ENCODE peak calls at places on chromosomes 7 and 10, in ten cellular contexts. One of them, this sample, is unnamed.

GRCh38 chr7:156539999-156540398 is 100.6 kb upstream of the RNF32 start:
- DNase-seq in left ventricle myocardium inferior: no peak
- DNase-seq in stimulated activated CD4-positive, alpha-beta T cell treated with anti-CD3 and anti-CD28 coated beads, Interleukin-1b, Interleukin-23, amount 100 ng/mL, for 1 hour: no peak
- DNase-seq in cardiac fibroblast: no peak
- DNase-seq in mesothelial cell of epicardium: no peak
- DNase-seq in GM03348: no peak
- DNase-seq in endodermal cell: no peak
- DNase-seq in astrocyte of the spinal cord: no peak
- DNase-seq in skeletal muscle cell: no peak
- DNase-seq in stimulated activated CD8-positive, alpha-beta memory T cell treated with anti-CD3 and anti-CD28 coated beads, Interleukin-2, amount 100 ng/mL, for 48 hours: no peak
- DNase-seq in this sample: no peak

GRCh38 chr7:45670227-45670626 is 96.1 kb downstream of the ADCY1 start:
- DNase-seq in stimulated activated CD4-positive, alpha-beta T cell treated with anti-CD3 and anti-CD28 coated beads, Interleukin-1b, Interleukin-23, amount 100 ng/mL, for 1 hour: no peak
- DNase-seq in skeletal muscle cell: no peak
- DNase-seq in mesothelial cell of epicardium: no peak
- DNase-seq in cardiac fibroblast: no peak
- DNase-seq in left ventricle myocardium inferior: no peak
- DNase-seq in endodermal cell: peak; percentile 15
- DNase-seq in GM03348: no peak
- DNase-seq in stimulated activated CD8-positive, alpha-beta memory T cell treated with anti-CD3 and anti-CD28 coated beads, Interleukin-2, amount 100 ng/mL, for 48 hours: no peak
- DNase-seq in astrocyte of the spinal cord: no peak
- DNase-seq in this sample: no peak

GRCh38 chr7:33076737-33077136 is 14.2 kb upstream of the NT5C3A start:
- DNase-seq in mesothelial cell of epicardium: no peak
- DNase-seq in stimulated activated CD8-positive, alpha-beta memory T cell treated with anti-CD3 and anti-CD28 coated beads, Interleukin-2, amount 100 ng/mL, for 48 hours: no peak
- DNase-seq in endodermal cell: no peak
- DNase-seq in GM03348: no peak
- DNase-seq in left ventricle myocardium inferior: no peak
- DNase-seq in cardiac fibroblast: no peak
- DNase-seq in astrocyte of the spinal cord: no peak
- DNase-seq in stimulated activated CD4-positive, alpha-beta T cell treated with anti-CD3 and anti-CD28 coated beads, Interleukin-1b, Interleukin-23, amount 100 ng/mL, for 1 hour: no peak
- DNase-seq in skeletal muscle cell: no peak
- DNase-seq in this sample: no peak

GRCh38 chr7:117873056-117873932 is at the start of gene CTTNBP2:
- DNase-seq in mesothelial cell of epicardium: peak; percentile 68
- DNase-seq in astrocyte of the spinal cord: peak; percentile 59
- DNase-seq in endodermal cell: peak; percentile 87
- DNase-seq in stimulated activated CD8-positive, alpha-beta memory T cell treated with anti-CD3 and anti-CD28 coated beads, Interleukin-2, amount 100 ng/mL, for 48 hours: no peak
- DNase-seq in skeletal muscle cell: peak; percentile 7
- DNase-seq in stimulated activated CD4-positive, alpha-beta T cell treated with anti-CD3 and anti-CD28 coated beads, Interleukin-1b, Interleukin-23, amount 100 ng/mL, for 1 hour: no peak
- DNase-seq in cardiac fibroblast: peak; percentile 18
- DNase-seq in GM03348: peak; percentile 63
- DNase-seq in left ventricle myocardium inferior: peak; percentile 63
- DNase-seq in this sample: peak; percentile 85

GRCh38 chr10:91681361-91682276 is 48.7 kb upstream of the PPP1R3C start:
- DNase-seq in skeletal muscle cell: no peak
- DNase-seq in endodermal cell: no peak
- DNase-seq in stimulated activated CD8-positive, alpha-beta memory T cell treated with anti-CD3 and anti-CD28 coated beads, Interleukin-2, amount 100 ng/mL, for 48 hours: no peak
- DNase-seq in cardiac fibroblast: no peak
- DNase-seq in left ventricle myocardium inferior: peak; percentile 24
- DNase-seq in GM03348: no peak
- DNase-seq in stimulated activated CD4-positive, alpha-beta T cell treated with anti-CD3 and anti-CD28 coated beads, Interleukin-1b, Interleukin-23, amount 100 ng/mL, for 1 hour: no peak
- DNase-seq in mesothelial cell of epicardium: no peak
- DNase-seq in astrocyte of the spinal cord: no peak
- DNase-seq in this sample: no peak

GRCh38 chr10:21100190-21100589 is 203.1 kb upstream of the NEBL start:
- DNase-seq in endodermal cell: no peak
- DNase-seq in skeletal muscle cell: no peak
- DNase-seq in stimulated activated CD8-positive, alpha-beta memory T cell treated with anti-CD3 and anti-CD28 coated beads, Interleukin-2, amount 100 ng/mL, for 48 hours: no peak
- DNase-seq in GM03348: no peak
- DNase-seq in mesothelial cell of epicardium: no peak
- DNase-seq in astrocyte of the spinal cord: peak; percentile 35
- DNase-seq in stimulated activated CD4-positive, alpha-beta T cell treated with anti-CD3 and anti-CD28 coated beads, Interleukin-1b, Interleukin-23, amount 100 ng/mL, for 1 hour: no peak
- DNase-seq in cardiac fibroblast: peak; percentile 40
- DNase-seq in left ventricle myocardium inferior: no peak
- DNase-seq in this sample: no peak

GRCh38 chr10:132400547-132401151 is 3.6 kb downstream of the PWWP2B start:
- DNase-seq in stimulated activated CD4-positive, alpha-beta T cell treated with anti-CD3 and anti-CD28 coated beads, Interleukin-1b, Interleukin-23, amount 100 ng/mL, for 1 hour: no peak
- DNase-seq in skeletal muscle cell: no peak
- DNase-seq in cardiac fibroblast: no peak
- DNase-seq in stimulated activated CD8-positive, alpha-beta memory T cell treated with anti-CD3 and anti-CD28 coated beads, Interleukin-2, amount 100 ng/mL, for 48 hours: no peak
- DNase-seq in mesothelial cell of epicardium: no peak
- DNase-seq in astrocyte of the spinal cord: no peak
- DNase-seq in left ventricle myocardium inferior: no peak
- DNase-seq in GM03348: no peak
- DNase-seq in endodermal cell: no peak
- DNase-seq in this sample: no peak

GRCh38 chr7:84021292-84021898 is 173.2 kb downstream of the SEMA3A start:
- DNase-seq in cardiac fibroblast: peak; percentile 35
- DNase-seq in stimulated activated CD4-positive, alpha-beta T cell treated with anti-CD3 and anti-CD28 coated beads, Interleukin-1b, Interleukin-23, amount 100 ng/mL, for 1 hour: no peak
- DNase-seq in astrocyte of the spinal cord: peak; percentile 32
- DNase-seq in GM03348: peak; percentile 3
- DNase-seq in endodermal cell: no peak
- DNase-seq in left ventricle myocardium inferior: no peak
- DNase-seq in stimulated activated CD8-positive, alpha-beta memory T cell treated with anti-CD3 and anti-CD28 coated beads, Interleukin-2, amount 100 ng/mL, for 48 hours: no peak
- DNase-seq in mesothelial cell of epicardium: no peak
- DNase-seq in skeletal muscle cell: no peak
- DNase-seq in this sample: no peak

GRCh38 chr10:9024210-9024609 is 969.7 kb downstream of the GATA3 start:
- DNase-seq in mesothelial cell of epicardium: no peak
- DNase-seq in GM03348: no peak
- DNase-seq in left ventricle myocardium inferior: no peak
- DNase-seq in stimulated activated CD4-positive, alpha-beta T cell treated with anti-CD3 and anti-CD28 coated beads, Interleukin-1b, Interleukin-23, amount 100 ng/mL, for 1 hour: no peak
- DNase-seq in skeletal muscle cell: no peak
- DNase-seq in endodermal cell: no peak
- DNase-seq in cardiac fibroblast: no peak
- DNase-seq in astrocyte of the spinal cord: no peak
- DNase-seq in stimulated activated CD8-positive, alpha-beta memory T cell treated with anti-CD3 and anti-CD28 coated beads, Interleukin-2, amount 100 ng/mL, for 48 hours: no peak
- DNase-seq in this sample: no peak

GRCh38 chr7:108080094-108080656 is 50.0 kb downstream of the LAMB4 start:
- DNase-seq in skeletal muscle cell: no peak
- DNase-seq in stimulated activated CD8-positive, alpha-beta memory T cell treated with anti-CD3 and anti-CD28 coated beads, Interleukin-2, amount 100 ng/mL, for 48 hours: no peak
- DNase-seq in left ventricle myocardium inferior: no peak
- DNase-seq in mesothelial cell of epicardium: no peak
- DNase-seq in stimulated activated CD4-positive, alpha-beta T cell treated with anti-CD3 and anti-CD28 coated beads, Interleukin-1b, Interleukin-23, amount 100 ng/mL, for 1 hour: no peak
- DNase-seq in endodermal cell: no peak
- DNase-seq in GM03348: no peak
- DNase-seq in astrocyte of the spinal cord: no peak
- DNase-seq in cardiac fibroblast: no peak
- DNase-seq in this sample: no peak

GRCh38 chr7:41630741-41631140 is 72.1 kb downstream of the INHBA start:
- DNase-seq in cardiac fibroblast: no peak
- DNase-seq in mesothelial cell of epicardium: no peak
- DNase-seq in skeletal muscle cell: no peak
- DNase-seq in left ventricle myocardium inferior: no peak
- DNase-seq in astrocyte of the spinal cord: no peak
- DNase-seq in stimulated activated CD4-positive, alpha-beta T cell treated with anti-CD3 and anti-CD28 coated beads, Interleukin-1b, Interleukin-23, amount 100 ng/mL, for 1 hour: no peak
- DNase-seq in endodermal cell: no peak
- DNase-seq in GM03348: no peak
- DNase-seq in stimulated activated CD8-positive, alpha-beta memory T cell treated with anti-CD3 and anti-CD28 coated beads, Interleukin-2, amount 100 ng/mL, for 48 hours: no peak
- DNase-seq in this sample: peak; percentile 55

GRCh38 chr10:78523453-78523852 is 489.8 kb downstream of the RPS24 start:
- DNase-seq in GM03348: no peak
- DNase-seq in left ventricle myocardium inferior: no peak
- DNase-seq in astrocyte of the spinal cord: no peak
- DNase-seq in endodermal cell: peak; percentile 16
- DNase-seq in stimulated activated CD8-positive, alpha-beta memory T cell treated with anti-CD3 and anti-CD28 coated beads, Interleukin-2, amount 100 ng/mL, for 48 hours: no peak
- DNase-seq in skeletal muscle cell: no peak
- DNase-seq in stimulated activated CD4-positive, alpha-beta T cell treated with anti-CD3 and anti-CD28 coated beads, Interleukin-1b, Interleukin-23, amount 100 ng/mL, for 1 hour: no peak
- DNase-seq in cardiac fibroblast: no peak
- DNase-seq in mesothelial cell of epicardium: peak; percentile 5
- DNase-seq in this sample: no peak

GRCh38 chr7:125605241-125605640 is 675.6 kb upstream of the POT1 start:
- DNase-seq in endodermal cell: no peak
- DNase-seq in GM03348: no peak
- DNase-seq in cardiac fibroblast: peak; percentile 0
- DNase-seq in astrocyte of the spinal cord: peak; percentile 60
- DNase-seq in skeletal muscle cell: no peak
- DNase-seq in left ventricle myocardium inferior: no peak
- DNase-seq in stimulated activated CD8-positive, alpha-beta memory T cell treated with anti-CD3 and anti-CD28 coated beads, Interleukin-2, amount 100 ng/mL, for 48 hours: no peak
- DNase-seq in mesothelial cell of epicardium: no peak
- DNase-seq in stimulated activated CD4-positive, alpha-beta T cell treated with anti-CD3 and anti-CD28 coated beads, Interleukin-1b, Interleukin-23, amount 100 ng/mL, for 1 hour: no peak
- DNase-seq in this sample: no peak

GRCh38 chr7:114422478-114423217 is 8.0 kb downstream of the FOXP2 start:
- DNase-seq in GM03348: no peak
- DNase-seq in endodermal cell: no peak
- DNase-seq in mesothelial cell of epicardium: no peak
- DNase-seq in astrocyte of the spinal cord: no peak
- DNase-seq in stimulated activated CD4-positive, alpha-beta T cell treated with anti-CD3 and anti-CD28 coated beads, Interleukin-1b, Interleukin-23, amount 100 ng/mL, for 1 hour: no peak
- DNase-seq in stimulated activated CD8-positive, alpha-beta memory T cell treated with anti-CD3 and anti-CD28 coated beads, Interleukin-2, amount 100 ng/mL, for 48 hours: no peak
- DNase-seq in left ventricle myocardium inferior: no peak
- DNase-seq in cardiac fibroblast: no peak
- DNase-seq in skeletal muscle cell: no peak
- DNase-seq in this sample: peak; percentile 46

GRCh38 chr10:11668847-11669610 is 57.6 kb upstream of the USP6NL start:
- DNase-seq in endodermal cell: no peak
- DNase-seq in stimulated activated CD4-positive, alpha-beta T cell treated with anti-CD3 and anti-CD28 coated beads, Interleukin-1b, Interleukin-23, amount 100 ng/mL, for 1 hour: no peak
- DNase-seq in astrocyte of the spinal cord: peak; percentile 23
- DNase-seq in cardiac fibroblast: no peak
- DNase-seq in left ventricle myocardium inferior: no peak
- DNase-seq in skeletal muscle cell: no peak
- DNase-seq in mesothelial cell of epicardium: no peak
- DNase-seq in GM03348: no peak
- DNase-seq in stimulated activated CD8-positive, alpha-beta memory T cell treated with anti-CD3 and anti-CD28 coated beads, Interleukin-2, amount 100 ng/mL, for 48 hours: no peak
- DNase-seq in this sample: no peak

GRCh38 chr7:24764972-24765744 is 7.9 kb upstream of the GSDME start:
- DNase-seq in cardiac fibroblast: no peak
- DNase-seq in mesothelial cell of epicardium: no peak
- DNase-seq in astrocyte of the spinal cord: no peak
- DNase-seq in endodermal cell: no peak
- DNase-seq in GM03348: no peak
- DNase-seq in skeletal muscle cell: peak; percentile 39
- DNase-seq in stimulated activated CD4-positive, alpha-beta T cell treated with anti-CD3 and anti-CD28 coated beads, Interleukin-1b, Interleukin-23, amount 100 ng/mL, for 1 hour: no peak
- DNase-seq in left ventricle myocardium inferior: no peak
- DNase-seq in stimulated activated CD8-positive, alpha-beta memory T cell treated with anti-CD3 and anti-CD28 coated beads, Interleukin-2, amount 100 ng/mL, for 48 hours: no peak
- DNase-seq in this sample: no peak

GRCh38 chr10:22976535-22976934 is 48.7 kb downstream of the ARMC3 start:
- DNase-seq in astrocyte of the spinal cord: no peak
- DNase-seq in endodermal cell: no peak
- DNase-seq in mesothelial cell of epicardium: no peak
- DNase-seq in GM03348: no peak
- DNase-seq in skeletal muscle cell: no peak
- DNase-seq in cardiac fibroblast: no peak
- DNase-seq in stimulated activated CD4-positive, alpha-beta T cell treated with anti-CD3 and anti-CD28 coated beads, Interleukin-1b, Interleukin-23, amount 100 ng/mL, for 1 hour: no peak
- DNase-seq in left ventricle myocardium inferior: no peak
- DNase-seq in stimulated activated CD8-positive, alpha-beta memory T cell treated with anti-CD3 and anti-CD28 coated beads, Interleukin-2, amount 100 ng/mL, for 48 hours: no peak
- DNase-seq in this sample: no peak

GRCh38 chr7:76514926-76515325 is 4.6 kb downstream of the UPK3B start:
- DNase-seq in left ventricle myocardium inferior: no peak
- DNase-seq in stimulated activated CD8-positive, alpha-beta memory T cell treated with anti-CD3 and anti-CD28 coated beads, Interleukin-2, amount 100 ng/mL, for 48 hours: no peak
- DNase-seq in skeletal muscle cell: no peak
- DNase-seq in GM03348: peak; percentile 9
- DNase-seq in mesothelial cell of epicardium: no peak
- DNase-seq in astrocyte of the spinal cord: no peak
- DNase-seq in stimulated activated CD4-positive, alpha-beta T cell treated with anti-CD3 and anti-CD28 coated beads, Interleukin-1b, Interleukin-23, amount 100 ng/mL, for 1 hour: no peak
- DNase-seq in cardiac fibroblast: no peak
- DNase-seq in endodermal cell: peak; percentile 42
- DNase-seq in this sample: peak; percentile 1

GRCh38 chr10:86962136-86962980 is 4.0 kb downstream of the SNCG start:
- DNase-seq in left ventricle myocardium inferior: no peak
- DNase-seq in skeletal muscle cell: no peak
- DNase-seq in cardiac fibroblast: no peak
- DNase-seq in astrocyte of the spinal cord: no peak
- DNase-seq in stimulated activated CD4-positive, alpha-beta T cell treated with anti-CD3 and anti-CD28 coated beads, Interleukin-1b, Interleukin-23, amount 100 ng/mL, for 1 hour: no peak
- DNase-seq in endodermal cell: no peak
- DNase-seq in GM03348: no peak
- DNase-seq in mesothelial cell of epicardium: no peak
- DNase-seq in stimulated activated CD8-positive, alpha-beta memory T cell treated with anti-CD3 and anti-CD28 coated beads, Interleukin-2, amount 100 ng/mL, for 48 hours: no peak
- DNase-seq in this sample: no peak

GRCh38 chr10:84715911-84716310 is 387.5 kb downstream of the CCSER2 start:
- DNase-seq in endodermal cell: peak; percentile 87
- DNase-seq in cardiac fibroblast: peak; percentile 5
- DNase-seq in astrocyte of the spinal cord: peak; percentile 1
- DNase-seq in GM03348: peak; percentile 26
- DNase-seq in left ventricle myocardium inferior: no peak
- DNase-seq in stimulated activated CD8-positive, alpha-beta memory T cell treated with anti-CD3 and anti-CD28 coated beads, Interleukin-2, amount 100 ng/mL, for 48 hours: peak; percentile 3
- DNase-seq in stimulated activated CD4-positive, alpha-beta T cell treated with anti-CD3 and anti-CD28 coated beads, Interleukin-1b, Interleukin-23, amount 100 ng/mL, for 1 hour: no peak
- DNase-seq in mesothelial cell of epicardium: no peak
- DNase-seq in skeletal muscle cell: no peak
- DNase-seq in this sample: peak; percentile 81

GRCh38 chr10:79137826-79138225 is 69.1 kb downstream of the ZMIZ1 start:
- DNase-seq in astrocyte of the spinal cord: peak; percentile 51
- DNase-seq in cardiac fibroblast: no peak
- DNase-seq in endodermal cell: no peak
- DNase-seq in stimulated activated CD4-positive, alpha-beta T cell treated with anti-CD3 and anti-CD28 coated beads, Interleukin-1b, Interleukin-23, amount 100 ng/mL, for 1 hour: no peak
- DNase-seq in mesothelial cell of epicardium: no peak
- DNase-seq in skeletal muscle cell: no peak
- DNase-seq in stimulated activated CD8-positive, alpha-beta memory T cell treated with anti-CD3 and anti-CD28 coated beads, Interleukin-2, amount 100 ng/mL, for 48 hours: peak; percentile 40
- DNase-seq in left ventricle myocardium inferior: peak; percentile 57
- DNase-seq in GM03348: no peak
- DNase-seq in this sample: no peak